ENCODE peak calls at places on chromosomes 1 and 21, in seven cellular contexts. One of them, this sample, is unnamed.

GRCh38 chr1:203459671-203460201 is 15.9 kb upstream of the PRELP start:
- DNase-seq in fibroblast of lung: no peak
- DNase-seq in stimulated activated CD8-positive, alpha-beta memory T cell treated with anti-CD3 and anti-CD28 coated beads, Interleukin-4, amount 100 ng/mL, for 24 hours: no peak
- DNase-seq in A549: no peak
- DNase-seq in HCT116: no peak
- DNase-seq in PC-9: no peak
- DNase-seq in midbrain: no peak
- DNase-seq in this sample: no peak

GRCh38 chr1:201042663-201043461 is 19.3 kb upstream of the KIF21B start:
- DNase-seq in A549: peak
- DNase-seq in PC-9: peak
- DNase-seq in stimulated activated CD8-positive, alpha-beta memory T cell treated with anti-CD3 and anti-CD28 coated beads, Interleukin-4, amount 100 ng/mL, for 24 hours: peak
- DNase-seq in HCT116: peak
- DNase-seq in fibroblast of lung: peak
- DNase-seq in midbrain: peak
- DNase-seq in this sample: peak

GRCh38 chr1:30417701-30418425 is 305.5 kb downstream of the MATN1 start:
- DNase-seq in midbrain: no peak
- DNase-seq in PC-9: no peak
- DNase-seq in stimulated activated CD8-positive, alpha-beta memory T cell treated with anti-CD3 and anti-CD28 coated beads, Interleukin-4, amount 100 ng/mL, for 24 hours: no peak
- DNase-seq in HCT116: no peak
- DNase-seq in fibroblast of lung: no peak
- DNase-seq in A549: no peak
- DNase-seq in this sample: no peak

GRCh38 chr1:59178339-59178744 is 118.6 kb upstream of the FGGY start:
- DNase-seq in HCT116: no peak
- DNase-seq in PC-9: no peak
- DNase-seq in fibroblast of lung: peak
- DNase-seq in A549: no peak
- DNase-seq in midbrain: no peak
- DNase-seq in stimulated activated CD8-positive, alpha-beta memory T cell treated with anti-CD3 and anti-CD28 coated beads, Interleukin-4, amount 100 ng/mL, for 24 hours: no peak
- DNase-seq in this sample: no peak

GRCh38 chr1:223403184-223403815 is 10.1 kb downstream of the CCDC185 start:
- DNase-seq in PC-9: no peak
- DNase-seq in stimulated activated CD8-positive, alpha-beta memory T cell treated with anti-CD3 and anti-CD28 coated beads, Interleukin-4, amount 100 ng/mL, for 24 hours: no peak
- DNase-seq in fibroblast of lung: peak
- DNase-seq in HCT116: no peak
- DNase-seq in midbrain: no peak
- DNase-seq in A549: no peak
- DNase-seq in this sample: no peak

GRCh38 chr1:171486048-171486519 is 754 bp downstream of the PRRC2C start:
- DNase-seq in midbrain: peak
- DNase-seq in HCT116: peak
- DNase-seq in A549: peak
- DNase-seq in PC-9: peak
- DNase-seq in stimulated activated CD8-positive, alpha-beta memory T cell treated with anti-CD3 and anti-CD28 coated beads, Interleukin-4, amount 100 ng/mL, for 24 hours: peak
- DNase-seq in fibroblast of lung: peak
- DNase-seq in this sample: peak

GRCh38 chr1:46131093-46131492 is 1.3 kb downstream of the PIK3R3 start:
- DNase-seq in PC-9: no peak
- DNase-seq in midbrain: no peak
- DNase-seq in stimulated activated CD8-positive, alpha-beta memory T cell treated with anti-CD3 and anti-CD28 coated beads, Interleukin-4, amount 100 ng/mL, for 24 hours: no peak
- DNase-seq in fibroblast of lung: no peak
- DNase-seq in A549: no peak
- DNase-seq in HCT116: no peak
- DNase-seq in this sample: peak

GRCh38 chr21:43908167-43908566 is 43.1 kb downstream of the AGPAT3 start:
- DNase-seq in PC-9: no peak
- DNase-seq in HCT116: no peak
- DNase-seq in midbrain: no peak
- DNase-seq in A549: no peak
- DNase-seq in fibroblast of lung: no peak
- DNase-seq in stimulated activated CD8-positive, alpha-beta memory T cell treated with anti-CD3 and anti-CD28 coated beads, Interleukin-4, amount 100 ng/mL, for 24 hours: no peak
- DNase-seq in this sample: no peak

GRCh38 chr1:178536844-178537371 is 24.0 kb downstream of the TEX35 start:
- DNase-seq in PC-9: peak
- DNase-seq in HCT116: peak
- DNase-seq in stimulated activated CD8-positive, alpha-beta memory T cell treated with anti-CD3 and anti-CD28 coated beads, Interleukin-4, amount 100 ng/mL, for 24 hours: no peak
- DNase-seq in fibroblast of lung: peak
- DNase-seq in midbrain: peak
- DNase-seq in A549: peak
- DNase-seq in this sample: peak

GRCh38 chr1:119347858-119348257 is 20.7 kb upstream of the HAO2 start:
- DNase-seq in stimulated activated CD8-positive, alpha-beta memory T cell treated with anti-CD3 and anti-CD28 coated beads, Interleukin-4, amount 100 ng/mL, for 24 hours: no peak
- DNase-seq in midbrain: no peak
- DNase-seq in PC-9: no peak
- DNase-seq in HCT116: no peak
- DNase-seq in fibroblast of lung: peak
- DNase-seq in A549: no peak
- DNase-seq in this sample: no peak

GRCh38 chr1:2459757-2460156 is 16.3 kb upstream of the PLCH2 start:
- DNase-seq in stimulated activated CD8-positive, alpha-beta memory T cell treated with anti-CD3 and anti-CD28 coated beads, Interleukin-4, amount 100 ng/mL, for 24 hours: no peak
- DNase-seq in HCT116: no peak
- DNase-seq in PC-9: peak
- DNase-seq in A549: no peak
- DNase-seq in midbrain: peak
- DNase-seq in fibroblast of lung: peak
- DNase-seq in this sample: no peak

This sample was measured in HuH-7.